ENCODE peak calls at places on chromosomes 6 and 20, in five cellular contexts. B, X, Q, Y and C are unnamed samples.

GRCh38 chr20:15188415-15188814 is 851.0 kb upstream of the FLRT3 start:
- DNase-seq in Y (no peak), Q (no peak), X (no peak), B (no peak), C (no peak)

GRCh38 chr6:29561091-29561490 is 1.6 kb upstream of the UBD start:
- DNase-seq in X (no peak), B (no peak), Q (no peak), Y (no peak), C (no peak)

GRCh38 chr6:17965397-17965796 is 22.0 kb downstream of the KIF13A start:
- DNase-seq in X (no peak), B (no peak), Q (no peak), Y (no peak), C (no peak)

GRCh38 chr6:41626917-41627316 is 11.4 kb upstream of the MDFI start:
- DNase-seq in Y (no peak), X (no peak), B (no peak), Q (no peak), C (no peak)

GRCh38 chr20:7993703-7994102 is 25.9 kb downstream of the TMX4 start:
- DNase-seq in Y (no peak), B (no peak), Q (no peak), X (no peak), C (no peak)

GRCh38 chr6:43817192-43817591 is 47.2 kb downstream of the VEGFA start:
- DNase-seq in B (peak; percentile 75), X (peak; percentile 55), Q (no peak), Y (peak; percentile 52), C (peak; percentile 43)

GRCh38 chr6:131660195-131660594 is 23.1 kb downstream of the ENPP3 start:
- DNase-seq in B (no peak), Y (no peak), X (no peak), Q (no peak), C (no peak)

GRCh38 chr6:167704396-167704801 is 122.3 kb upstream of the AFDN start:
- DNase-seq in X (no peak), Q (no peak), Y (no peak), B (no peak), C (no peak)

GRCh38 chr6:3337521-3338350 is 79.0 kb downstream of the PSMG4 start:
- DNase-seq in B (no peak), Q (no peak), X (no peak), Y (no peak), C (no peak)

DNA sequence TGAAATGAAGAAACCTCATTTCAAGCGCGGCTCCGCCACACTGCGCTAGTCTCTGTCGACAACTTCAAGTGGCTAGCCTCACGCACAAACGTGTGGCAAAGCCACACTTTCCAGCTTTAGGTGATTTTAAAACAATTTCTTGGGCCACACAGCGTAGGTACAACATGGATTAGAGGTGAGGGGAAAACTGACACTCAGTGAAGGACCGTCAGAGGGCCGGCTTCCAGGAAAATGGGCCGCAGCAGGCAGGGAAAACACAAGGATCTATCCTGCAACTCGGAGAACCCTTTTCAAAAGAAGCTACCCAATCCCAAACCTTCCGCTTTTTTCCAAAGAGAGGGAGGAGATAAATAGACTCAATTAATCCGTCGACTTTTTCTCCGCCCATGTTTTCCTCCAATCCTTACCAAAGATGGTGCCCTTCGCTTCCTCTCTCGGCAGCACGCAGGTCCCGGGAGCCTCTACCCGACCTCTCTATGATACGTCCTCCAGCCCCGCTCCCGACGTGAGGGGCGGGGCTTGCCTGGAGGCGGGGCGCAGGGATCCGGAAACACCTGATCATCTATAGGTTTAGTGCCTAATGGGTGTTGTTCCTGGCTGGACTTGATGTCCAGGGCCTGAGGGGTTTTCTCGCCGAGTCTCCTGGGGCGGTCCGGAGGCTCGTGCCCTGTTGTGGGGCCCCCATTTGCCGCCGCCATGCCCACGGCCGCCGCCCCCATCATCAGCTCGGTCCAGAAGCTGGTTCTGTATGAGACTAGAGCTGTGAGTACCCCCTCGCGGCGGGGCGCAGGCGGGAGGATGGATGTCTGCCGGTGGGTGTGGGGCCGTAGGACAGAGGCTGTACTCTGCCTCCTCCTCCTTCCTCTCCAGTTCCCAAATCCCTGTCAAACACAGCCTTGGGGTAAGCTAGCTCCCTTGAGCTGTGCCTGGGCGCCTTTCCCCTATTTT is at the start of the genes AK9 and FIG4:
- DNase-seq in X (peak; percentile 97), Q (peak; percentile 72), B (peak; percentile 95), Y (peak; percentile 92), C (peak; percentile 90)
- TF ChIP-seq CTCF in X (no peak), Q (peak; percentile 42), B (no peak), Y (peak; percentile 42), C (peak; percentile 21)

GRCh38 chr6:33875141-33875581 is 71.4 kb upstream of the MLN start:
- DNase-seq in X (no peak), Q (no peak), Y (no peak), B (no peak), C (no peak)
- H3K27ac ChIP-seq in X (no peak overlapping the region), Q (no peak overlapping the region), Y (no peak overlapping the region), B (no peak overlapping the region), C (no peak overlapping the region)

GRCh38 chr6:15109338-15110090 is 136.4 kb upstream of the JARID2 start:
- DNase-seq in X (no peak), Y (no peak), B (no peak), Q (no peak), C (no peak)

GRCh38 chr6:15110721-15111354 is 135.0 kb upstream of the JARID2 start:
- DNase-seq in B (no peak), Y (no peak), Q (no peak), X (no peak), C (no peak)

GRCh38 chr6:15116889-15117288 is 129.0 kb upstream of the JARID2 start:
- DNase-seq in B (no peak), X (no peak), Y (no peak), Q (no peak), C (no peak)

GRCh38 chr6:15113587-15113986 is 132.3 kb upstream of the JARID2 start:
- DNase-seq in Y (no peak), B (no peak), Q (no peak), X (no peak), C (no peak)

GRCh38 chr6:15114061-15114460 is 131.8 kb upstream of the JARID2 start:
- DNase-seq in B (no peak), X (no peak), Q (no peak), Y (no peak), C (no peak)
- TF ChIP-seq CTCF in B (no peak), X (no peak), Q (no peak), Y (no peak), C (no peak)

DNA sequence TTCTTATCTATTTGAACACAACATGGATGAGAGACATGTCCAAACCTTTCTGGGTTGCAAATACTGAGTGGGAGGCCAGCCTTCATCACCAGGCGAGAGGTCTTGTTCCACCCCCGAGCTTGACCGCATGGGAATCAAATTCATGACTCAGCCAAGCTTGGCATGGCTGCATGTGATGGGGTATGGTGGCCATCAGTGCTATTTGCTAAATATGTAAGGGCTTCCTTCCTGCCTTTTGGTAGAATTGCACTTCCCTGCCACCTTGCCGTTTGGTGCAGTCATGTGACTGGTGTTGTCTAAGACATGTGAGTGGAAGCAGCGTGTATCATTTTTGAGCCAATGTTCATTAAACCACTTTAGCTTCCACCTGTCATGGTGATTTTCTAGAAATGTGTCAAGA is 508.9 kb upstream of the SULF2 start:
- DNase-seq in B (no peak), Q (no peak), Y (no peak), X (no peak), C (no peak)
- H3K27ac ChIP-seq in B (no peak overlapping the region), Q (no peak overlapping the region), Y (no peak overlapping the region), X (no peak overlapping the region), C (no peak overlapping the region)

DNA sequence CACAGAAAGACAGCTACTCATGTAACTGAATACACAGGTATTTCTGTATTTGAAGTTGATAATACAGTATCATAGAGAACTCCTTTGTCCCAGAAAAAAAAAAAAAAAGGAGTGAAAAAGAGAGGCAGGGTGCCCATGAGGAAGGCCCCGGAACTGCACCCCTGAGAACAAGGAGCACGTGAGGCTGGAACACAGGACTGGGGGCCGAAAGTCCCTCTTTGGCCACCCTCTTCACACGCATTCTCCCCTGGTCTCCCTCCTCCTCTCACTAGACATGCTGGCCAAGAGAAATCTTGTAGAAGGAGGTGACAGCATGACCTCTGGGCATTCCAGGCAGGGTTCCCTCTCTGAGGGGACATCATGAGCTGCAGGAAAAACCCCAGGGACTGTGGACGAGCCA is 62.7 kb upstream of the TRAF3IP2 start:
- DNase-seq in Q (no peak), X (no peak), B (peak; percentile 44), Y (no peak), C (no peak)
- TF ChIP-seq CTCF in Q (peak; percentile 56), X (peak; percentile 23), B (no peak), Y (peak; percentile 41), C (peak; percentile 19)

GRCh38 chr20:36126836-36127529 is 27.6 kb upstream of the EPB41L1 start:
- DNase-seq in B (no peak), Y (no peak), X (no peak), Q (no peak), C (no peak)

GRCh38 chr20:36133821-36134220 is 20.7 kb upstream of the EPB41L1 start:
- DNase-seq in X (no peak), Y (no peak), Q (no peak), B (no peak), C (no peak)

GRCh38 chr20:36130316-36130865 is 24.1 kb upstream of the EPB41L1 start:
- DNase-seq in X (no peak), Y (no peak), B (no peak), Q (no peak), C (no peak)

GRCh38 chr20:36132802-36133211 is 21.7 kb upstream of the EPB41L1 start:
- DNase-seq in X (no peak), Q (no peak), Y (no peak), B (no peak), C (no peak)

DNA sequence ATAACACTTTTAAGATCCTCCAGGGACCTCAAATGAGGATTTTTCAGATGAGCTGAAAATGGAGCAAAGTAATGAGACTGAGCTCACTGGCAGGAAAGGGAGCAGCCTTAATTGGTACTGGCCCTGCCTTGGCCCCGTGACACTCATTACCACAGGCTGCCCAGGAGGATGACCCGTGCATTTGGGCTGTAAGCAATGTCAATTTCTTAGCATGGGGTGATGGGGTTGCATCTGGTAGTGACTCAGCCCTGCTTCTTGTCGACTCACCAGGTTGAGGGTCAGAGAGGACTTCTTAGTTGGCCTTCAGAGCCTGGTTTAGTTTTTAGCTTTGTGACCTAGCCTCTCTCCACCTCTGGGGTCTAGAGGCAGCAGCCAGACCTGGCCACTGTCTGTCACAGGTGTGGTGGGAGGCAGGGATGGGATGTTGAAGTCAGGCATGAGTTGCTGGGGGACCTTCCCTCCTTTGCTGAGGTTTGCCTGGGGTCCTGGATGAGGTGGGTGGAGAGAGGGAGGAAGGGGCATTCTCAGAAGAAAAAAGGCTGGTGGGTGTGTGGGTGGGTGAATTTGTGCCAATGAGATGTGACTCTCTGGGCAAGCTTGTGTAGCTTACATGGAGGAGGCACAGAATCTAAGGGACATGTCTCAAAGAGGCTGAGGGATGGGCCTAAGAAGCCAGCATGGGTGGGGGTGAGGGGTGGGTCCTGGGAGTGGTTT is 25.9 kb upstream of the EPB41L1 start:
- DNase-seq in B (no peak), Q (peak; percentile 36), Y (no peak), X (no peak), C (no peak)
- H3K27ac ChIP-seq in B (no peak overlapping the region), Q (peak overlapping the region; percentile 39), Y (no peak overlapping the region), X (no peak overlapping the region), C (no peak overlapping the region)

GRCh38 chr6:155580904-155581303 is 125.3 kb upstream of the NOX3 start:
- DNase-seq in Q (no peak), Y (no peak), X (no peak), B (no peak), C (no peak)
- TF ChIP-seq CTCF in Q (peak; percentile 18), Y (peak; percentile 14), X (peak; percentile 2), B (no peak), C (peak; percentile 10)

GRCh38 chr6:170301184-170301583 is 5.4 kb upstream of the FAM120B start:
- DNase-seq in B (no peak), Y (no peak), X (no peak), Q (no peak), C (no peak)
- H3K27ac ChIP-seq in B (no peak overlapping the region), Y (no peak overlapping the region), X (no peak overlapping the region), Q (no peak overlapping the region), C (no peak overlapping the region)

GRCh38 chr6:127550403-127550802 is 26.6 kb upstream of the C6orf58 start:
- DNase-seq in Q (no peak), Y (no peak), B (no peak), X (no peak), C (no peak)

GRCh38 chr6:127554435-127555006 is 22.5 kb upstream of the C6orf58 start:
- DNase-seq in B (no peak), X (no peak), Y (no peak), Q (no peak), C (no peak)
- TF ChIP-seq CTCF in B (no peak), X (peak; percentile 12), Y (peak; percentile 31), Q (peak; percentile 57), C (peak; percentile 24)